ENCODE peak calls at places on chromosomes 7 and 10, in seven cellular contexts. One of them, this sample, is unnamed.

GRCh38 chr10:74936577-74937445 is 110.4 kb downstream of the KAT6B start:
- DNase-seq in iPS DF 6.9: no peak
- DNase-seq in WERI-Rb-1: no peak
- DNase-seq in ovary: no peak
- DNase-seq in fibroblast of pulmonary artery: peak
- DNase-seq in AG04450: no peak
- DNase-seq in left lung: no peak
- DNase-seq in this sample: peak

GRCh38 chr10:71268751-71269150 is 50.3 kb upstream of the SLC29A3 start:
- DNase-seq in fibroblast of pulmonary artery: no peak
- DNase-seq in left lung: no peak
- DNase-seq in WERI-Rb-1: no peak
- DNase-seq in ovary: no peak
- DNase-seq in AG04450: no peak
- DNase-seq in iPS DF 6.9: no peak
- DNase-seq in this sample: no peak

GRCh38 chr10:55491712-55492111 is 690.7 kb upstream of the PCDH15 start:
- DNase-seq in WERI-Rb-1: no peak
- DNase-seq in left lung: no peak
- DNase-seq in iPS DF 6.9: no peak
- DNase-seq in ovary: no peak
- DNase-seq in AG04450: no peak
- DNase-seq in fibroblast of pulmonary artery: no peak
- DNase-seq in this sample: no peak

GRCh38 chr7:41222704-41223103 is 480.2 kb downstream of the INHBA start:
- DNase-seq in AG04450: peak
- DNase-seq in left lung: no peak
- DNase-seq in WERI-Rb-1: no peak
- DNase-seq in fibroblast of pulmonary artery: peak
- DNase-seq in ovary: no peak
- DNase-seq in iPS DF 6.9: no peak
- DNase-seq in this sample: peak

GRCh38 chr10:62244785-62245595 is 23.7 kb downstream of the RTKN2 start:
- DNase-seq in fibroblast of pulmonary artery: peak
- DNase-seq in AG04450: no peak
- DNase-seq in ovary: no peak
- DNase-seq in left lung: no peak
- DNase-seq in WERI-Rb-1: peak
- DNase-seq in iPS DF 6.9: no peak
- DNase-seq in this sample: peak

GRCh38 chr7:66323114-66323513 is 118.0 kb downstream of the TPST1 start:
- DNase-seq in WERI-Rb-1: no peak
- DNase-seq in fibroblast of pulmonary artery: no peak
- DNase-seq in ovary: no peak
- DNase-seq in iPS DF 6.9: no peak
- DNase-seq in left lung: no peak
- DNase-seq in AG04450: no peak
- DNase-seq in this sample: no peak

GRCh38 chr10:78185693-78186055 is 152.0 kb downstream of the RPS24 start:
- DNase-seq in fibroblast of pulmonary artery: peak
- DNase-seq in ovary: no peak
- DNase-seq in AG04450: no peak
- DNase-seq in left lung: no peak
- DNase-seq in iPS DF 6.9: no peak
- DNase-seq in WERI-Rb-1: no peak
- DNase-seq in this sample: no peak

GRCh38 chr7:25839084-25839769 is 312.8 kb upstream of the NFE2L3 start:
- DNase-seq in fibroblast of pulmonary artery: no peak
- DNase-seq in left lung: no peak
- DNase-seq in iPS DF 6.9: no peak
- DNase-seq in ovary: no peak
- DNase-seq in AG04450: no peak
- DNase-seq in WERI-Rb-1: no peak
- DNase-seq in this sample: peak

GRCh38 chr10:132466520-132467463 is 69.8 kb downstream of the PWWP2B start:
- DNase-seq in iPS DF 6.9: no peak
- DNase-seq in AG04450: no peak
- DNase-seq in fibroblast of pulmonary artery: no peak
- DNase-seq in WERI-Rb-1: peak
- DNase-seq in ovary: no peak
- DNase-seq in left lung: peak
- DNase-seq in this sample: no peak

GRCh38 chr10:17354781-17355180 is 99.6 kb downstream of the ST8SIA6 start:
- DNase-seq in fibroblast of pulmonary artery: peak
- DNase-seq in ovary: no peak
- DNase-seq in WERI-Rb-1: no peak
- DNase-seq in iPS DF 6.9: no peak
- DNase-seq in left lung: no peak
- DNase-seq in AG04450: no peak
- DNase-seq in this sample: peak

GRCh38 chr10:32954545-32955298 is 3.3 kb downstream of the ITGB1 start:
- DNase-seq in iPS DF 6.9: no peak
- DNase-seq in WERI-Rb-1: no peak
- DNase-seq in left lung: no peak
- DNase-seq in ovary: no peak
- DNase-seq in fibroblast of pulmonary artery: no peak
- DNase-seq in AG04450: no peak
- DNase-seq in this sample: no peak
- H3K4me3 ChIP-seq in iPS DF 6.9: no peak
- H3K4me3 ChIP-seq in WERI-Rb-1: no peak
- H3K4me3 ChIP-seq in left lung: peak
- H3K4me3 ChIP-seq in ovary: peak
- H3K4me3 ChIP-seq in fibroblast of pulmonary artery: peak
- H3K4me3 ChIP-seq in AG04450: peak
- H3K4me3 ChIP-seq in this sample: peak

DNA sequence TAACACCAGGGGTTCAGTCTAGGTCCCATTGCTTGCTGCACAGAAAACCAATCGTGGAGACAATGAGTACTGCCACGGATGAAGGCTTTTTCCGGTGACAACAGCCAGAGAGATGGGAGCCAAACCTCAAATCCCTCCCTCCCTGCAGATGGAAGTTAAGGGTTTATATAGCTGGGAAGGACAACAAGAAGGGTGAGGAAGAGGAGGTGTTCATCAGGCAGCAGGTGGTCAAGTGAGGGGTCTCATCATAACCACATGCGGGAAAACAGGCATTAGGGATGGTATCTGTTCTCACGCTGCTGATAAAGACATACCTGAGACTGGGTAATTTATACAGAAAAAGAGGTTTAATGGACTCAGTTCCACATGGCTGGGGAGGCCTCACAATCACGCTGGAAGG is 91.3 kb downstream of the MKX start:
- DNase-seq in AG04450: no peak
- DNase-seq in fibroblast of pulmonary artery: no peak
- DNase-seq in ovary: no peak
- DNase-seq in left lung: no peak
- DNase-seq in iPS DF 6.9: no peak
- DNase-seq in WERI-Rb-1: no peak
- DNase-seq in this sample: no peak
- H3K4me3 ChIP-seq in AG04450: no peak
- H3K4me3 ChIP-seq in fibroblast of pulmonary artery: no peak
- H3K4me3 ChIP-seq in ovary: no peak
- H3K4me3 ChIP-seq in left lung: no peak
- H3K4me3 ChIP-seq in iPS DF 6.9: no peak
- H3K4me3 ChIP-seq in WERI-Rb-1: no peak
- H3K4me3 ChIP-seq in this sample: no peak

DNA sequence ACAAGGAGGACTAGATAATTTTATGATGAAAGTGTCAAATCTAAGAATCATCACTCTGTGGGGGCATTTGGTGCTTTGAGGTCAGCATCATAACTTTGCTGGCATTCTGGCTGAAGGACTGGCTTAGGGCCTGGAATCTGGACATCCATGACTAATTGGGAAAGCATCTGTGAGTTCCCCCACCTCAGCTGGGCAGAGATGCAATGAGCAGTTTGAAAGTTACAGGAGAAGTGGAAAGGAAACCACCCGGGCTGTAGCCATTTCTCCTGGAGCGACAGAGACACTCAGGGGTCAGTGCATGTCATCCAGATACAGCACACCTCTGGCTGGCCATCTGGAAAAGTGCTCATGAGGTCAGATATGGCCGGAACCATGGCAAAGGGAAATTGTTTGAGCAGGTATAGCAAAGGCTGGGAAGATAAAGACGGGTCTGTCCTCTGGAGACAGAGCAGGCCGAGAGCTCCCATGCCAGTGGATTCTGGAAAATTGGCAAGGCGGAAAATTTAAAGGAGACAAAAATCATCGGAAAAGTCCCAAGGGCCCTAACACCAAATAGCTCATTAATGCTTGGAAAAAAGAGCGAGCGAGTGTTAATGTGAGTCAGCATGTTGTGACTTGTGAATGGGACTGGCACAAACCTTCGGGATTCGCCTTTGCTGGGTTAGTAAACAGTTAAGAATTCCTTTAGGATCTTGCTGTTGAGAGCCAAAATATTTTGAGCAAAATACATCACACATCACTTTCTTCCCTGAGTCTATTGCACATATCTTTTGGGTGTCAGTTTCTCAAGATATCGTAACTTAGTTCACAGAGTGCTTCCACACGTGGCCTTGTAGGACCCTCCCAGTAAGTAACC is 188.4 kb upstream of the AGK start:
- DNase-seq in left lung: no peak
- DNase-seq in iPS DF 6.9: no peak
- DNase-seq in AG04450: no peak
- DNase-seq in WERI-Rb-1: no peak
- DNase-seq in ovary: no peak
- DNase-seq in fibroblast of pulmonary artery: peak
- DNase-seq in this sample: peak
- H3K4me3 ChIP-seq in left lung: no peak
- H3K4me3 ChIP-seq in iPS DF 6.9: no peak
- H3K4me3 ChIP-seq in AG04450: no peak
- H3K4me3 ChIP-seq in WERI-Rb-1: no peak
- H3K4me3 ChIP-seq in ovary: no peak
- H3K4me3 ChIP-seq in fibroblast of pulmonary artery: no peak
- H3K4me3 ChIP-seq in this sample: no peak

DNA sequence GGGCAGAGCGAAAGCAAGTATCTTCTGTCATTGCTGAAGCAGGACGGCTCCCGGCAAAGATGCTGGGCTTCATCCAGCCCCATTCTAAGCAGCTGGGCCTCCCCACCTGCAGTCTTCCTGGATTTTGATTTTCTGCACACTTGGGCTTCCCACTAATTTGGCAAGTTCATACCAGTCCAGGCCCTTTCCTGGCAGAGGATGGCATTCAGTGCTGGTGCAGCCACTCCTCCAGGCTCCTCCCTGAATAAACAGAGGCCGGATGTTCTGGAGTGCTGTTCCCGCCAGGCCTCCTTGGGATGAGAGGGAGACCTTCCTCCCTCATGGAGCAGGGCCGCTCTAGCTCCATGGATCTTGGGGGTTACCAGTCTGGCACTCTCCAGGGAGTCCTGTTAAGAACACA is 3.4 kb downstream of the BAG3 start:
- DNase-seq in WERI-Rb-1: no peak
- DNase-seq in AG04450: no peak
- DNase-seq in ovary: no peak
- DNase-seq in left lung: peak
- DNase-seq in iPS DF 6.9: no peak
- DNase-seq in fibroblast of pulmonary artery: no peak
- DNase-seq in this sample: no peak
- H3K4me3 ChIP-seq in WERI-Rb-1: no peak
- H3K4me3 ChIP-seq in AG04450: peak
- H3K4me3 ChIP-seq in ovary: no peak
- H3K4me3 ChIP-seq in left lung: peak
- H3K4me3 ChIP-seq in iPS DF 6.9: no peak
- H3K4me3 ChIP-seq in fibroblast of pulmonary artery: peak
- H3K4me3 ChIP-seq in this sample: peak

GRCh38 chr7:27141591-27142561 is 1.6 kb downstream of the HOXA5 start:
- DNase-seq in left lung: no peak
- DNase-seq in fibroblast of pulmonary artery: no peak
- DNase-seq in WERI-Rb-1: no peak
- DNase-seq in ovary: no peak
- DNase-seq in iPS DF 6.9: no peak
- DNase-seq in AG04450: no peak
- DNase-seq in this sample: no peak

GRCh38 chr7:27142562-27143021 is 889 bp downstream of the HOXA5 start:
- DNase-seq in left lung: no peak
- DNase-seq in fibroblast of pulmonary artery: no peak
- DNase-seq in WERI-Rb-1: no peak
- DNase-seq in ovary: no peak
- DNase-seq in AG04450: no peak
- DNase-seq in iPS DF 6.9: no peak
- DNase-seq in this sample: no peak

GRCh38 chr7:27139335-27140107 is 4.0 kb downstream of the HOXA5 start:
- DNase-seq in WERI-Rb-1: no peak
- DNase-seq in fibroblast of pulmonary artery: no peak
- DNase-seq in ovary: no peak
- DNase-seq in iPS DF 6.9: no peak
- DNase-seq in left lung: peak
- DNase-seq in AG04450: no peak
- DNase-seq in this sample: no peak

GRCh38 chr7:27140108-27140842 is 3.2 kb downstream of the HOXA5 start:
- DNase-seq in iPS DF 6.9: no peak
- DNase-seq in WERI-Rb-1: no peak
- DNase-seq in AG04450: no peak
- DNase-seq in ovary: no peak
- DNase-seq in fibroblast of pulmonary artery: no peak
- DNase-seq in left lung: no peak
- DNase-seq in this sample: no peak

DNA sequence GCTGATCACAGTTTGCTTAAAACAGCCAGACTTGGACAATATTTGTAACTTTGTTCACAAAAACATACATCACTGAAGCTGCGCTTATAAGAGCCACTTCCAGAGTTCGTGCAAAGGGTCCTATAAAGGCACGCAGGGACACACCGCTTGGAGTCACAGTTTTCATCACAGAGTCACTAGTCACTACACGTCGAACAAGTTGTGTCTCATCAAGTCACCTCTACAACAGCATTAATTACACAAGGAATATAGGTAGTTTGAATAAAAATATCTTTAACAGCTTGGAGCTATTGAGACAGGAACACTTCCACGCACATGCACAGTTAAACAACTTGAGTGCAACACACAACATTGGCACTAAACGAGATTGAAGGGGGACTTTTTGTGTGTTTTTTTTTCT is 2.3 kb downstream of the HOXA5 start:
- DNase-seq in WERI-Rb-1: no peak
- DNase-seq in AG04450: no peak
- DNase-seq in ovary: no peak
- DNase-seq in iPS DF 6.9: no peak
- DNase-seq in left lung: no peak
- DNase-seq in fibroblast of pulmonary artery: no peak
- DNase-seq in this sample: no peak
- H3K4me3 ChIP-seq in WERI-Rb-1: no peak
- H3K4me3 ChIP-seq in AG04450: peak
- H3K4me3 ChIP-seq in ovary: no peak
- H3K4me3 ChIP-seq in iPS DF 6.9: no peak
- H3K4me3 ChIP-seq in left lung: peak
- H3K4me3 ChIP-seq in fibroblast of pulmonary artery: peak
- H3K4me3 ChIP-seq in this sample: no peak

This sample was measured in choroid plexus epithelial cell.